ENCODE peak calls at places on chromosomes 16 and 17, in five cellular contexts. G, U, W, A and C are unnamed samples.

GRCh38 chr16:80671281-80671849 is 130.6 kb downstream of the DYNLRB2 start:
- DNase-seq in G (no peak), U (no peak), W (no peak), A (no peak), C (no peak)

GRCh38 chr16:68782198-68783174 is 45.4 kb downstream of the CDH1 start:
- DNase-seq in G (no peak), U (no peak), W (no peak), A (no peak), C (no peak)

GRCh38 chr17:67675481-67675880 is 42.3 kb upstream of the NOL11 start:
- DNase-seq in G (no peak), U (no peak), W (no peak), A (no peak), C (no peak)

GRCh38 chr17:8914554-8914953 is 47.1 kb upstream of the PIK3R6 start:
- DNase-seq in G (no peak), U (no peak), W (no peak), A (no peak), C (no peak)

GRCh38 chr16:61374071-61374470 is 662.2 kb downstream of the CDH8 start:
- DNase-seq in G (no peak), U (no peak), W (no peak), A (no peak), C (no peak)

GRCh38 chr17:48928876-48929811 is 15.5 kb downstream of the SNF8 start:
- DNase-seq in G (no peak), U (no peak), W (no peak), A (no peak), C (no peak)

GRCh38 chr16:17062676-17063075 is 408.1 kb downstream of the XYLT1 start:
- DNase-seq in G (no peak), U (no peak), W (no peak), A (peak), C (no peak)

GRCh38 chr16:63461248-63461841 is 1425.1 kb upstream of the CDH8 start:
- DNase-seq in G (peak), U (no peak), W (peak), A (peak), C (peak)

GRCh38 chr17:68356520-68356919 is 65.2 kb downstream of the ARSG start:
- DNase-seq in G (peak), U (no peak), W (no peak), A (no peak), C (no peak)

GRCh38 chr16:90047714-90048346 is 28.6 kb upstream of the DBNDD1 start:
- DNase-seq in G (no peak), U (no peak), W (no peak), A (no peak), C (no peak)

GRCh38 chr16:69924777-69925191 is 26.4 kb upstream of the CLEC18A start:
- DNase-seq in G (no peak), U (peak), W (no peak), A (no peak), C (no peak)

GRCh38 chr17:17947966-17948365 is 24.2 kb downstream of the TOM1L2 start:
- DNase-seq in G (peak), U (no peak), W (no peak), A (no peak), C (no peak)

GRCh38 chr17:31743767-31744166 is 115.3 kb downstream of the COPRS start:
- DNase-seq in G (no peak), U (no peak), W (no peak), A (no peak), C (no peak)

GRCh38 chr17:28950017-28950751 is 1.1 kb downstream of the PHF12 start:
- DNase-seq in G (peak), U (peak), W (no peak), A (peak), C (peak)

GRCh38 chr17:36944488-36945040 is 4.2 kb upstream of the AATF start:
- DNase-seq in G (no peak), U (no peak), W (no peak), A (no peak), C (no peak)

GRCh38 chr16:50509521-50510341 is 38.5 kb upstream of the NKD1 start:
- DNase-seq in G (peak), U (no peak), W (no peak), A (no peak), C (peak)